ENCODE peak calls at places on chromosomes 2 and 18, in nine cellular contexts. One of them, this sample, is unnamed.

GRCh38 chr2:24885221-24886113 is 34.6 kb downstream of the ADCY3 start:
- DNase-seq in right lobe of liver: no peak
- DNase-seq in sigmoid colon: no peak
- DNase-seq in Peyer's patch: peak; percentile 18
- DNase-seq in GM12878: no peak
- DNase-seq in adrenal gland: no peak
- DNase-seq in heart left ventricle: no peak
- DNase-seq in uterus: no peak
- DNase-seq in A549: no peak
- DNase-seq in this sample: no peak

GRCh38 chr2:55391615-55392242 is 27.9 kb downstream of the CCDC88A start:
- DNase-seq in right lobe of liver: no peak
- DNase-seq in sigmoid colon: no peak
- DNase-seq in Peyer's patch: no peak
- DNase-seq in GM12878: no peak
- DNase-seq in adrenal gland: no peak
- DNase-seq in heart left ventricle: no peak
- DNase-seq in uterus: no peak
- DNase-seq in A549: no peak
- DNase-seq in this sample: no peak

GRCh38 chr2:139885921-139886498 is 1105.8 kb upstream of the NXPH2 start:
- DNase-seq in right lobe of liver: no peak
- DNase-seq in sigmoid colon: no peak
- DNase-seq in Peyer's patch: no peak
- DNase-seq in GM12878: no peak
- DNase-seq in adrenal gland: no peak
- DNase-seq in heart left ventricle: no peak
- DNase-seq in uterus: no peak
- DNase-seq in A549: no peak
- DNase-seq in this sample: no peak

GRCh38 chr18:74731097-74731496 is 133.4 kb downstream of the ZNF407 start:
- DNase-seq in right lobe of liver: no peak
- DNase-seq in sigmoid colon: no peak
- DNase-seq in Peyer's patch: no peak
- DNase-seq in GM12878: no peak
- DNase-seq in adrenal gland: no peak
- DNase-seq in heart left ventricle: no peak
- DNase-seq in uterus: no peak
- DNase-seq in A549: no peak
- DNase-seq in this sample: no peak

GRCh38 chr2:96526101-96526591 is 10.4 kb upstream of the ARID5A start:
- DNase-seq in right lobe of liver: no peak
- DNase-seq in sigmoid colon: peak; percentile 48
- DNase-seq in Peyer's patch: no peak
- DNase-seq in GM12878: no peak
- DNase-seq in adrenal gland: no peak
- DNase-seq in heart left ventricle: no peak
- DNase-seq in uterus: no peak
- DNase-seq in A549: no peak
- DNase-seq in this sample: no peak

GRCh38 chr2:209663149-209663548 is 108.5 kb upstream of the UNC80 start:
- DNase-seq in right lobe of liver: no peak
- DNase-seq in sigmoid colon: no peak
- DNase-seq in Peyer's patch: no peak
- DNase-seq in GM12878: no peak
- DNase-seq in adrenal gland: peak; percentile 26
- DNase-seq in heart left ventricle: no peak
- DNase-seq in uterus: no peak
- DNase-seq in A549: no peak
- DNase-seq in this sample: no peak

GRCh38 chr18:26479686-26480079 is 68.7 kb downstream of the KCTD1 start:
- DNase-seq in right lobe of liver: no peak
- DNase-seq in sigmoid colon: no peak
- DNase-seq in Peyer's patch: no peak
- DNase-seq in GM12878: no peak
- DNase-seq in adrenal gland: no peak
- DNase-seq in heart left ventricle: no peak
- DNase-seq in uterus: no peak
- DNase-seq in A549: no peak
- DNase-seq in this sample: no peak

GRCh38 chr18:48674198-48674721 is 135.4 kb downstream of the CTIF start:
- DNase-seq in right lobe of liver: peak; percentile 86
- DNase-seq in sigmoid colon: peak; percentile 53
- DNase-seq in Peyer's patch: no peak
- DNase-seq in GM12878: no peak
- DNase-seq in adrenal gland: peak; percentile 30
- DNase-seq in heart left ventricle: no peak
- DNase-seq in uterus: peak; percentile 12
- DNase-seq in A549: no peak
- DNase-seq in this sample: no peak

GRCh38 chr18:72834731-72835130 is 33.1 kb downstream of the NETO1 start:
- DNase-seq in right lobe of liver: no peak
- DNase-seq in sigmoid colon: no peak
- DNase-seq in Peyer's patch: no peak
- DNase-seq in GM12878: no peak
- DNase-seq in adrenal gland: no peak
- DNase-seq in heart left ventricle: no peak
- DNase-seq in uterus: no peak
- DNase-seq in A549: no peak
- DNase-seq in this sample: no peak

GRCh38 chr2:73981081-73981968 is 3.4 kb upstream of the TET3 start:
- DNase-seq in right lobe of liver: peak; percentile 59
- DNase-seq in sigmoid colon: peak; percentile 68
- DNase-seq in Peyer's patch: peak; percentile 33
- DNase-seq in GM12878: no peak
- DNase-seq in adrenal gland: peak; percentile 50
- DNase-seq in heart left ventricle: peak; percentile 25
- DNase-seq in uterus: no peak
- DNase-seq in A549: peak; percentile 58
- DNase-seq in this sample: peak; percentile 52
- TF ChIP-seq CTCF in right lobe of liver: no peak
- TF ChIP-seq CTCF in sigmoid colon: no peak
- TF ChIP-seq CTCF in Peyer's patch: no peak
- TF ChIP-seq CTCF in GM12878: no peak
- TF ChIP-seq CTCF in adrenal gland: no peak
- TF ChIP-seq CTCF in heart left ventricle: no peak
- TF ChIP-seq CTCF in uterus: no peak
- TF ChIP-seq CTCF in A549: no peak
- TF ChIP-seq CTCF in this sample: no peak

DNA sequence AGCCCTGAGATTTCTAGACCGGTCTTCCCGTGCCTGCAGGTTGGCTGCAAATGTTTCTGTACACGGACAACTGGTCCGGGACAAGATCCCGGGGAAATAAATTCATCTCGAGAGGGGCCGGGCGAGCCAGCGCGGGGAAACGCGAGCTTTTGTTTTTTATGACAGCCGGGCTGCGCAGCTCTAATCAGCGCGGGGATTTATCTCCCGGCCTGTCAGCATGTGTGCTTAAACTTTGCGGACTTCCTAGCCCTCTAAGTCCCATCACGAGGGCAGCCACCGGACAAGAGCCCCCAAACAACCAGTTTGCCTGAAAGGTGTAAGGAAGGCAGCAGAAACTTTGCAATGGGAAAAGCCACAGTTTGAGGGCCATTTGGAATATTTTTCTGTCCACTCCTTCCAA is 5.8 kb downstream of the MEIS1 start:
- DNase-seq in right lobe of liver: no peak
- DNase-seq in sigmoid colon: peak; percentile 80
- DNase-seq in Peyer's patch: no peak
- DNase-seq in GM12878: no peak
- DNase-seq in adrenal gland: peak; percentile 72
- DNase-seq in heart left ventricle: peak; percentile 27
- DNase-seq in uterus: peak; percentile 58
- DNase-seq in A549: no peak
- DNase-seq in this sample: no peak
- H3K4me3 ChIP-seq in right lobe of liver: peak overlapping the region; percentile 12
- H3K4me3 ChIP-seq in sigmoid colon: peak overlapping the region; percentile 84
- H3K4me3 ChIP-seq in Peyer's patch: peak overlapping the region; percentile 21
- H3K4me3 ChIP-seq in GM12878: no peak overlapping the region
- H3K4me3 ChIP-seq in adrenal gland: peak overlapping the region; percentile 50
- H3K4me3 ChIP-seq in heart left ventricle: peak overlapping the region; percentile 82
- H3K4me3 ChIP-seq in uterus: peak overlapping the region; percentile 97
- H3K4me3 ChIP-seq in A549: no peak overlapping the region
- H3K4me3 ChIP-seq in this sample: peak overlapping the region; percentile 74

DNA sequence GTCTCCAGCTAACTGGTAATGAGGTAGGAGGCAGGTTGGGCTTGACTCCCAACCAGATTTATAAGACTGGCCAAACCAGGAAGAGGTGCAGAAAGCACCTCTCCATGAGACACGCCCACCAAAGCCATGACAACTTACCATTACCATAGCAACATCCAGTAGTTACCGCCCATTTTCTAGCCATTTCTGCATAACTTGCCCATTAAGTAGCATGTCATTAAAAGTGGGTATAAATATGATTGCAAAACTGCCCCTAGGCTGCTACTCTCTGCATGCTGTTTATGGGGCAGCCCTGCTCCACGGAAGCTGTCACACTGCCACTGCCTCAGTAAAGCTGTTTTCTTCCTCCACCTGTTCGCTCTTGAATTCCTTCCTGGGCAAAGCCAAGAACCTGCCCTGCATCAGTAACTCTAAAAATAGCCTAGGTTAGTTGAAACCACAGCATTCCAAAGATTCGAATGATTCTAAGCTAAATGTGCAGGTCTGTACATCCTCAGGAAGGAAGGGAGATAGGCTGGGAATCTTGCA is 131.9 kb downstream of the ATL2 start:
- DNase-seq in right lobe of liver: no peak
- DNase-seq in sigmoid colon: no peak
- DNase-seq in Peyer's patch: no peak
- DNase-seq in GM12878: no peak
- DNase-seq in adrenal gland: no peak
- DNase-seq in heart left ventricle: no peak
- DNase-seq in uterus: no peak
- DNase-seq in A549: no peak
- DNase-seq in this sample: no peak
- TF ChIP-seq POLR2A in right lobe of liver: no peak
- TF ChIP-seq POLR2A in sigmoid colon: no peak
- TF ChIP-seq POLR2A in Peyer's patch: no peak
- TF ChIP-seq POLR2A in GM12878: no peak
- TF ChIP-seq POLR2A in adrenal gland: no peak
- TF ChIP-seq POLR2A in heart left ventricle: no peak
- TF ChIP-seq POLR2A in uterus: no peak
- TF ChIP-seq POLR2A in A549: no peak
- TF ChIP-seq POLR2A in this sample: no peak

DNA sequence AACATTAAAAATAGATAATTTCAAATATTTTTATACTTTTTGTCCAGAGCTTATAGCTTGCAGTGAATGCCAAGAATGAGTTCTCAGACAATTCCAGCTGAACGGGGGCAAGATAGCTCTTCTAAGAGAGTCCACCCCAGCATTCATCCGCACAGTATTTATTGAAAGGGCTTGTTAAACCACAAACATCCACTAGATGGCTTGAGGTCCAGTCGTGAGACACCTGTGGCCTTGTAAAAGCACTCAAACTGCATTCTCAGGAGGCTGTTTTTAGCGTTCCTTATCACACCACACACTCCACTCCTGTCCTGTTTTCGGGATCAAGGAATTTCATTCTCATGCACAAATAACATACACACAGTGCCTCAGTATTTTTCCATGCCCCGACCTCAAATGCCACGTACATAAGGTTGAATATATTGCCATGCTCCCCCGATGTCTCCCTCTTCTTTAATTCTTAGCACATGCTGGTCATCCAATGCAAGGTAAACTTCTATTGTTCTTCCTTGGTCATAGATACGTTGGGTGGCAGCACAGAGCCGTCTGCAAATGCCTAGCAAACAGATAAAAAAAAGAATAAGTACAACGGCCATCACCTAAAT is 47.4 kb downstream of the DNAJC10 start:
- DNase-seq in right lobe of liver: no peak
- DNase-seq in sigmoid colon: no peak
- DNase-seq in Peyer's patch: no peak
- DNase-seq in GM12878: no peak
- DNase-seq in adrenal gland: peak; percentile 43
- DNase-seq in heart left ventricle: no peak
- DNase-seq in uterus: no peak
- DNase-seq in A549: peak; percentile 55
- DNase-seq in this sample: no peak
- TF ChIP-seq CTCF in right lobe of liver: peak; percentile 44
- TF ChIP-seq CTCF in sigmoid colon: peak; percentile 65
- TF ChIP-seq CTCF in Peyer's patch: peak; percentile 60
- TF ChIP-seq CTCF in GM12878: peak; percentile 33
- TF ChIP-seq CTCF in adrenal gland: peak; percentile 62
- TF ChIP-seq CTCF in heart left ventricle: peak; percentile 45
- TF ChIP-seq CTCF in uterus: peak; percentile 30
- TF ChIP-seq CTCF in A549: peak; percentile 56
- TF ChIP-seq CTCF in this sample: peak; percentile 54

DNA sequence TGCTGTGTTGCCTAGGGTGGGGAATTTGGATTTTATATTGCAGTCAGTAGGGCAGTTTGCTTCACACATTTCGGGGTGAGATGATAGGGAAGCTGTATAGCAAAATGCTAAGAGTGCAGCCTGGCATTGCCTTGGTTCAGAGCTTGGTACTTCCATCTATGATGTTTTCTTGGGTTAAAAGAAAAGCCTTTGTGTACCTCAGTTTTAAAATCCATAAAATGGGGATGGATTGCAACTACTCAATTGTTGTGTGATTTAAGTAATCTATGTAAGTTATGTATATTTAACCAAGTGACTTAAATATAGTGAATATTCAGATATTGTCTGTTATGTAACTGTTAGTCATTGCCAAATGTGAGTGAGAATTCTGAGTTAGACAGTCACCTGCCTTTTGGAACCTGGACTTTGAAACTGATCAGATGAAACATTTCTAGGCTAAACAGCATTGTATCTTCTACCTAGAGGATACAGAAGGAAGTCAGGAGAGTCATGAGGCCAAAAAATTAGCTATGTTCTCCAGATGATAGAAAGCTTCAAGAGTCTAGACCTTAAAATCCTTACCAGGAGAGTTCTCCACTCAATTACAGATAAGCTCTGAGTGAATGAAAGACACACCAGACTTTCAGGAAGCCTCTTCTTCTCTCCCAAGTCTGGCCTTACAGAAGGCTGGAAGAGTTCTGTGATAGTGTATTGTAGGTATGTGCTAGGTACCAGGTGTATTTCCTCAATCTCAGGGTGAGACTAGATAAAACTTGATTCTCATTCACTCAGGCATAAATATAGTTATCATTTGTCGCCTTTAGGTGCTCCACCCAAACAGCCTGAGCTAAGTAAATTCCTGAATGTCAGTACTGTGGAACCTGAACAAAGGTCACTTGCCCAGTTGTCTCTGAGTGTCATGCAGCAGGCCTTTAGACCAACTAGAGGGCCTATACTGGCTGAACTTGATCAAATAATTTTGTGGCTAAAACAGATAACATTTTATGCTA is 7.5 kb downstream of the RIOK3 start:
- DNase-seq in right lobe of liver: peak; percentile 71
- DNase-seq in sigmoid colon: no peak
- DNase-seq in Peyer's patch: no peak
- DNase-seq in GM12878: no peak
- DNase-seq in adrenal gland: no peak
- DNase-seq in heart left ventricle: no peak
- DNase-seq in uterus: no peak
- DNase-seq in A549: no peak
- DNase-seq in this sample: no peak
- H3K4me3 ChIP-seq in right lobe of liver: no peak overlapping the region
- H3K4me3 ChIP-seq in sigmoid colon: no peak overlapping the region
- H3K4me3 ChIP-seq in Peyer's patch: no peak overlapping the region
- H3K4me3 ChIP-seq in GM12878: peak overlapping the region; percentile 16
- H3K4me3 ChIP-seq in adrenal gland: no peak overlapping the region
- H3K4me3 ChIP-seq in heart left ventricle: no peak overlapping the region
- H3K4me3 ChIP-seq in uterus: no peak overlapping the region
- H3K4me3 ChIP-seq in A549: no peak overlapping the region
- H3K4me3 ChIP-seq in this sample: no peak overlapping the region